ENCODE peak calls at places on chromosomes 4 and X, in four cellular contexts. M, X, T and V are unnamed samples.

GRCh38 chrX:118437283-118437682 is 58.3 kb upstream of the DOCK11 start:
- DNase-seq in X (no peak), M (no peak), T (no peak), V (no peak)

GRCh38 chr4:38902221-38902620 is 34.6 kb downstream of the FAM114A1 start:
- DNase-seq in T (no peak), X (no peak), M (no peak), V (no peak)

GRCh38 chrX:39532761-39533160 is 565.0 kb downstream of the BCOR start:
- DNase-seq in X (no peak), T (no peak), M (no peak), V (no peak)

GRCh38 chrX:124328765-124329164 is 3.7 kb upstream of the TEX13D start:
- DNase-seq in T (no peak), X (peak; percentile 7), M (no peak), V (no peak)

GRCh38 chr4:114019972-114020358 is 40.5 kb upstream of the ARSJ start:
- DNase-seq in T (no peak), X (no peak), M (no peak), V (no peak)

GRCh38 chr4:152707632-152708031 is 27.8 kb upstream of the TMEM154 start:
- DNase-seq in X (no peak), T (no peak), M (no peak), V (no peak)

GRCh38 chr4:139761461-139761860 is 95.8 kb downstream of the MGST2 start:
- DNase-seq in M (peak; percentile 82), T (no peak), X (peak; percentile 31), V (peak; percentile 18)

GRCh38 chr4:176359590-176359989 is 39.8 kb downstream of the SPCS3 start:
- DNase-seq in X (no peak), T (no peak), M (no peak), V (no peak)

GRCh38 chr4:85402371-85402770 is 72.6 kb upstream of the ARHGAP24 start:
- DNase-seq in T (no peak), M (no peak), X (peak; percentile 31), V (no peak)

GRCh38 chr4:4425119-4425690 is 38.3 kb downstream of the NSG1 start:
- DNase-seq in M (no peak), T (no peak), X (no peak), V (no peak)

GRCh38 chr4:187070740-187071139 is 347.1 kb upstream of the FAT1 start:
- DNase-seq in T (no peak), X (no peak), M (no peak), V (no peak)

GRCh38 chr4:121139533-121140222 is 24.4 kb downstream of the TNIP3 start:
- DNase-seq in M (no peak), T (peak; percentile 25), X (no peak), V (no peak)

DNA sequence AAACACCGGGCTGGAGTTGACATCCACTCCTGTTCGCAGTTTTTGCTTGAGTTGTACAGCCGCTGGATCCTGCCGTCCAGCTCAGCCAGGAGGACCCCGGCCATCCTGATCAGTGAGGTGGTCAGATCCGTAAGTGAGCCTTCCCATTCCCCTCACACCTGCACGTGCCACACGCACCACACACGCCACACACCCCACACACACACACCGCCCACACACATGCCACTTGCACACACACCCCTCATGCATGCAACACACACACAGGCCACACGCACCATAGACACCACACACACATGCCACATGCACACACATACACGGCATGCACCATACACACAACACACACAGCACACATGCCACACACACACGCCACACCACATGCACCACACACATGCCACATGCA is 20.1 kb upstream of the MSANTD1 start:
- DNase-seq in M (no peak), X (no peak), T (no peak), V (no peak)
- TF ChIP-seq CHD4 in M (no peak), X (no peak), T (no peak), V (no peak)

DNA sequence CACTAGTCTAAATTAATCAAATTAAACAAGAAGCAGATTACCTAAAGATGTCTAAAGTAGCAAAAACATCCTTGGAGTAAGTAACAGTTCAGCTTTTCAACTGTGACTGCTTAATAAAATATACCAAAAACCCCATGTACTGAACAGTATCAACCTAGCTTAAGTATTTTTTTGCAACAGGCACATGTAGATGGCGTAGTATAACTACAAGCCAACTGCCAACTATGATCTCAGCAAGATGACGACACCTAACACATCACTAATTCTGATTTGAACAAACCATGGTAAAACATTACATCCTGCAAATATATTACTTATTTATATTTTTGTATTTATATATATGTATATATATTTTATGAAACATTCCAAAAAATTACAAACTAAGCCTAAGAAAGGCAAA is 24.5 kb downstream of the DHX15 start:
- DNase-seq in M (no peak), X (peak; percentile 20), T (no peak), V (no peak)
- H3K27ac ChIP-seq in M (no peak overlapping the region), X (no peak overlapping the region), T (no peak overlapping the region), V (no peak overlapping the region)

GRCh38 chrX:104307341-104307740 is 52.6 kb upstream of the ESX1 start:
- DNase-seq in T (no peak), X (no peak), M (no peak), V (no peak)
- TF ChIP-seq CHD4 in T (no peak), X (no peak), M (no peak), V (no peak)

DNA sequence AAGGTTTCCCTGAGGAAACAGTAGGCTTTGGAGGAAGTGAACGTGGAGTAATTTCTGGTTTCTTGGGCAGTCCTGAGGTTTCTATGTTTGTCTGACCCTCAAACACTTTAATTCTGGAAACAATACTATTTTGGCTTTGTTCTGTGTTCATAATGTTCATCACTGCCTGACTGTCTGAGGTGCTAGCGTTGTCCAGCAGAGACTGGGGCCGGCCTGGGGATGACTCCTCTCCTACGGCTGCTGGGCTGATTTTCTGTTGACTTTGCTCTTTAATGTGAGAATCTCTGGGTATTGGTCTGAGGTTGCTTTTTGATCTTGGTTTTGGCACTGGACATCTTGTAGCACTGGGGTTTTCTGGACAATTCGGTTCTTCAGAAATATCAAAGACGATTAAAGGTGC is 75.8 kb downstream of the RPS3A start:
- DNase-seq in X (no peak), M (no peak), T (no peak), V (no peak)
- H3K27ac ChIP-seq in X (no peak overlapping the region), M (no peak overlapping the region), T (no peak overlapping the region), V (no peak overlapping the region)